ENCODE peak calls at places on chromosomes 3 and 15, in ten cellular contexts. T, E, F, Y, H, B, M, O, W and U are unnamed samples.

GRCh38 chr3:137746808-137747207 is 17.3 kb upstream of the SOX14 start:
- DNase-seq in T (no peak), E (peak; percentile 58), F (no peak), Y (no peak), H (no peak), B (no peak), M (no peak), O (no peak), W (no peak), U (no peak)

GRCh38 chr3:35950045-35950444 is 310.7 kb downstream of the ARPP21 start:
- DNase-seq in T (no peak), E (no peak), F (no peak), Y (no peak), H (no peak), B (no peak), M (no peak), O (no peak), W (no peak), U (no peak)

GRCh38 chr15:39397883-39398282 is 183.0 kb upstream of the THBS1 start:
- DNase-seq in T (no peak), E (no peak), F (no peak), Y (no peak), H (no peak), B (peak; percentile 38), M (no peak), O (no peak), W (no peak), U (no peak)

GRCh38 chr3:133574260-133574881 is 885 bp downstream of the CDV3 start:
- DNase-seq in T (peak; percentile 85), E (peak; percentile 74), F (peak; percentile 89), Y (peak; percentile 26), H (peak; percentile 83), B (peak; percentile 72), M (peak; percentile 54), O (no peak), W (peak; percentile 73), U (peak; percentile 90)

GRCh38 chr3:124584552-124585391 is 145.5 kb upstream of the UMPS start:
- DNase-seq in T (peak; percentile 91), E (peak; percentile 84), F (peak; percentile 58), Y (peak; percentile 84), H (no peak), B (peak; percentile 44), M (peak; percentile 45), O (peak; percentile 38), W (no peak), U (peak; percentile 90)

GRCh38 chr3:177362646-177363045 is 165.4 kb upstream of the TBL1XR1 start:
- DNase-seq in T (no peak), E (no peak), F (no peak), Y (no peak), H (no peak), B (peak; percentile 6), M (no peak), O (no peak), W (no peak), U (no peak)

GRCh38 chr15:28260722-28261121 is 61.3 kb downstream of the HERC2 start:
- DNase-seq in T (no peak), E (peak; percentile 49), F (no peak), Y (no peak), H (no peak), B (no peak), M (no peak), O (no peak), W (no peak), U (no peak)

GRCh38 chr3:46483799-46484198 is 14.0 kb upstream of the RTP3 start:
- DNase-seq in T (no peak), E (no peak), F (no peak), Y (no peak), H (no peak), B (no peak), M (no peak), O (no peak), W (no peak), U (peak; percentile 1)

GRCh38 chr3:110995461-110996226 is 76.0 kb upstream of the NECTIN3 start:
- DNase-seq in T (no peak), E (no peak), F (peak; percentile 79), Y (peak; percentile 64), H (no peak), B (no peak), M (no peak), O (no peak), W (no peak), U (no peak)

GRCh38 chr3:196920733-196921132 is 21.6 kb downstream of the NCBP2 start:
- DNase-seq in T (no peak), E (no peak), F (no peak), Y (no peak), H (no peak), B (no peak), M (no peak), O (no peak), W (peak; percentile 72), U (no peak)

GRCh38 chr3:50509715-50510114 is 6.3 kb upstream of the CACNA2D2 start:
- DNase-seq in T (no peak), E (peak; percentile 27), F (no peak), Y (no peak), H (no peak), B (no peak), M (no peak), O (no peak), W (no peak), U (no peak)

GRCh38 chr3:50512131-50512530 is 8.7 kb upstream of the CACNA2D2 start:
- DNase-seq in T (no peak), E (no peak), F (no peak), Y (no peak), H (no peak), B (no peak), M (no peak), O (no peak), W (no peak), U (no peak)

GRCh38 chr3:50506169-50506568 is 2.7 kb upstream of the CACNA2D2 start:
- DNase-seq in T (no peak), E (no peak), F (no peak), Y (no peak), H (no peak), B (no peak), M (no peak), O (no peak), W (no peak), U (no peak)

GRCh38 chr3:50508821-50509220 is 5.4 kb upstream of the CACNA2D2 start:
- DNase-seq in T (no peak), E (no peak), F (no peak), Y (no peak), H (no peak), B (no peak), M (no peak), O (no peak), W (no peak), U (no peak)

DNA sequence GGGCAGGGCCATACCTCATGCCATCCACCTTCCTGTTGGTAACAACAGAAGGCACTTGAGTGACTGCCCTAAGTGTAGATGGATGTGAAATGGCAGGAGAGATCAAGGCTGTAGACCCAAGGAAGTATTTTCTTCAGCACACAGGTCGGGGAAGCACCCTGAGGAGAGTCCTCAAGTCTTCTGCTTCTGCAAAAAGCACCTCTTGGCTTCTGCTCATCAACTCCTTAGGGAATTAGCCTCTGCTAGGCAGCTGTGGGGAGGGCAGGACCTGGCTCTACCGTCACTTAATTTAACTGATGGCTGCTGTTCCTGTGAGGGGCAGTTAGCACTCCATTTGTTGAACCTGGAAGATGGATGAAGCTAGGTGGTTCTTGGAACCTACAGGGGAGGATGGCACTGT is 6.9 kb upstream of the CACNA2D2 start:
- DNase-seq in T (no peak), E (no peak), F (no peak), Y (no peak), H (peak; percentile 6), B (no peak), M (no peak), O (no peak), W (peak; percentile 56), U (no peak)
- H3K9me2 ChIP-seq in T (no peaks in the 10 kb centered on the region), E (no peaks in the 10 kb centered on the region), F (no peaks in the 10 kb centered on the region), Y (no peaks in the 10 kb centered on the region), H (no peaks in the 10 kb centered on the region), B (no peaks in the 10 kb centered on the region), M (no peaks in the 10 kb centered on the region), O (no peaks in the 10 kb centered on the region), W (no peaks in the 10 kb centered on the region), U (no peaks in the 10 kb centered on the region)

DNA sequence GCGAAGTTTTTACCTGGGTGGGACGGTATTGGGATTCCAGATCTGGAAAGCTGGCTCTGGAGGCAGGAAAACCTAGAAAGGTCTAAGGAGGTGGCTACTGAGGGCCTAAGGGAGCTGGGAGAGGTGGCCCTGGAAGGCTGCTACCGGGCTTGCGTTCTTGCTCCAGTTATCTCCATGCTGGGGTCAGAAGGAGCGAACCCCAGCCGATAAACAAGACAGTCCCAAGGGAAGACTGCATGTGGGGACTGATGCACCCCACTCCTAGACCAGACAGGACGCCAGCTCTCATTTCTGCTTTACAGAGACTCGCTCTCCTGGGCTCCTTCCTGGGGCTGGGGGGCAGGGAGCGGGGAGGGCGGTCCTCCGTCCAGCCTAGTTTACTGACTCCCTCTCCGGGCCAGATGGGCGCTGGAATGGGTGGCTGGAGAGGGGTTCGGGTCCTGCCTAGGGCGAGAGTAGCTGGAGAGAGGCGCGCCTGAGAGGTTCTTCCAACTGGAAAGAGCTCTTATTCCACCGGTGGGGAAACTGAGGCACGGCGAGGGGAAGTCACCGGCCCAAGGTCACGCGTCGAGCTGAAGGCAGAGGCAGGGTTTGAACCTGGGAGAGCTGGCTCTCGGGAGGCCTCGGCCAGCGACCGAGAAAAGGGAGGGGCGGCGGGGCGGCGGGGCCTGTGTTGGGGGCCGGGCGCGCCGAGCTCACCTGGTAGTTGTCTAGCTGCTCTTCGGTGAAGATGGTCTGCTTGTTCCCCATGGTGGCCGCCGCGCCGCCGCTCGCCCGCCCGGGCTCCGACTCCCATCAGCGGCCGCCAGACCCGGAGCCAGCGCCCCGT is 565 bp downstream of the CIB2 start:
- DNase-seq in T (peak; percentile 47), E (peak; percentile 66), F (no peak), Y (no peak), H (no peak), B (peak; percentile 55), M (no peak), O (no peak), W (peak; percentile 56), U (no peak)
- H3K4me3 ChIP-seq in T (peak overlapping the region; percentile 81), E (peak overlapping the region; percentile 86), F (peak overlapping the region; percentile 73), Y (peak overlapping the region; percentile 62), H (peak overlapping the region; percentile 80), B (peak overlapping the region; percentile 34), M (no peak overlapping the region), O (peak overlapping the region; percentile 78), W (no peak overlapping the region), U (peak overlapping the region; percentile 21)

GRCh38 chr3:33447958-33448357 is 7.8 kb upstream of the UBP1 start:
- DNase-seq in T (no peak), E (no peak), F (no peak), Y (no peak), H (no peak), B (no peak), M (no peak), O (no peak), W (no peak), U (no peak)
- H3K9me2 ChIP-seq in T (no peaks in the 10 kb centered on the region), E (no peaks in the 10 kb centered on the region), F (no peaks in the 10 kb centered on the region), Y (no peaks in the 10 kb centered on the region), H (no peaks in the 10 kb centered on the region), B (no peaks in the 10 kb centered on the region), M (no peaks in the 10 kb centered on the region), O (no peaks in the 10 kb centered on the region), W (no peaks in the 10 kb centered on the region), U (no peaks in the 10 kb centered on the region)

DNA sequence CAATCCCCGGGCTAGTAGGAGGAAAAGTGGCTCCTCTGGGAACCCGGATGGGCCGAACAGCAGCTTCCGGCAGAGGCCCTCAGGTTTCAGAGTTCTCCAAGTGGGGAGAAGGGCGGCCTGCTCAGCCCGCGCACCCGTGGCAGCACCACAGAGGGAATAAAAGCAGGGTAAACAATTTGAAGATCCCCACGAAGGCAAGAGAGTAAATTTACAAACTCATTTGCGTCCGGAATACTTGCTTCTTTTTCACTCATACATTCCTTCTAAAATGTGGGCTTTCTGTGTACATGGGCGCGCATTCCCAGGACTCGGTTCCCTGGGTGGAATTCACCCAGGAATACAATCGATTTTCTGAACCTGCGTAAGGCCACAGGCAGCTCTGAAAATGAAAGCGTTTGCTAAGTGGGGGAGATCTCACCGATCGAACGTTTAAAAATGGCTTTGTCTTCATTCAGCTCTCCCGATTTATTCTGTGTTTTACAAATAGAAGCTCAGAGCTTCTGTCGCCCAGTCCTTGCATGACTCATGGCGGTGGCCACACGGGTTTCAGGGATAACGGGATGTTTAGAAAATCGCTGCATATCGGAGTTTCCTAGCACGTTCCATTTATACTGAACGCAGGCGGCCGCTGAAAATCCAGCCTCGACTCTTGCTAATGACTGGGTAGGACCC is 74.0 kb upstream of the POLG start:
- DNase-seq in T (no peak), E (no peak), F (peak; percentile 21), Y (no peak), H (no peak), B (no peak), M (peak; percentile 3), O (no peak), W (no peak), U (no peak)
- H3K4me3 ChIP-seq in T (no peak overlapping the region), E (peak overlapping the region; percentile 45), F (peak overlapping the region; percentile 19), Y (no peak overlapping the region), H (no peak overlapping the region), B (no peak overlapping the region), M (no peak overlapping the region), O (no peak overlapping the region), W (no peak overlapping the region), U (no peak overlapping the region)